ENCODE peak calls at places on chromosome 4, in ten cellular contexts. H is ovary; L is H9; S is dorsolateral prefrontal cortex; C is cardiac fibroblast; A is HL-60; Y is CD4-positive, alpha-beta T cell; M is progenitor cell of endocrine pancreas; K is MM.1S; D is HepG2. G is an unnamed sample.

GRCh38 chr4:10334506-10335028 is 122.7 kb downstream of the ZNF518B start:
- DNase-seq in C (peak), Y (no peak), D (no peak), A (no peak), L (no peak), K (no peak), H (no peak), M (no peak), S (no peak), G (no peak)

GRCh38 chr4:76504613-76505465 is 69.8 kb downstream of the SHROOM3 start:
- DNase-seq in L (no peak), K (peak), S (no peak), H (no peak), M (no peak), C (peak), D (peak), Y (no peak), A (no peak), G (no peak)

GRCh38 chr4:16233569-16234177 is 7.4 kb upstream of the TAPT1 start:
- DNase-seq in K (no peak), L (no peak), Y (no peak), A (no peak), S (no peak), D (no peak), M (no peak), H (no peak), C (no peak), G (no peak)

GRCh38 chr4:74768857-74769525 is 25.3 kb downstream of the BTC start:
- DNase-seq in C (peak), H (no peak), D (peak), A (no peak), M (no peak), S (no peak), L (no peak), Y (no peak), K (no peak), G (no peak)

GRCh38 chr4:129326810-129327209 is 230.9 kb downstream of the C4orf33 start:
- DNase-seq in L (no peak), H (no peak), D (no peak), S (no peak), A (no peak), M (no peak), C (no peak), K (no peak), Y (no peak), G (no peak)

GRCh38 chr4:51963871-51964513 is 56.2 kb downstream of the LRRC66 start:
- DNase-seq in Y (no peak), D (no peak), A (no peak), H (no peak), M (no peak), S (no peak), K (no peak), L (no peak), C (no peak), G (no peak)

GRCh38 chr4:153234923-153235322 is 30.7 kb downstream of the TRIM2 start:
- DNase-seq in A (no peak), C (peak), S (no peak), K (no peak), D (no peak), Y (no peak), H (no peak), L (no peak), M (no peak), G (no peak)

GRCh38 chr4:77003400-77003799 is 53.8 kb downstream of the SEPTIN11 start:
- DNase-seq in C (peak), A (no peak), D (no peak), M (no peak), S (no peak), L (no peak), Y (no peak), H (no peak), K (no peak), G (no peak)

GRCh38 chr4:100430441-100430840 is 87.4 kb downstream of the EMCN start:
- DNase-seq in K (no peak), M (no peak), A (no peak), H (no peak), L (no peak), S (no peak), D (no peak), Y (no peak), C (no peak), G (peak)

GRCh38 chr4:94665500-94666398 is 92.0 kb upstream of the BMPR1B start:
- DNase-seq in K (no peak), A (no peak), C (no peak), S (no peak), Y (no peak), M (no peak), H (no peak), D (no peak), L (no peak), G (no peak)

GRCh38 chr4:119628281-119629141 is at the start of gene PDE5A:
- DNase-seq in K (peak), Y (peak), H (peak), D (peak), S (peak), A (peak), M (peak), C (peak), L (peak), G (no peak)

GRCh38 chr4:121164291-121164690 is at the start of gene TNIP3:
- DNase-seq in Y (no peak), H (no peak), S (no peak), C (peak), D (no peak), A (no peak), L (no peak), M (no peak), K (no peak), G (no peak)

GRCh38 chr4:39319678-39320077 is 46.5 kb downstream of the RFC1 start:
- DNase-seq in S (no peak), K (no peak), H (no peak), Y (no peak), A (no peak), C (peak), D (peak), L (no peak), M (no peak), G (no peak)

GRCh38 chr4:130896920-130897319 is 1801.0 kb downstream of the C4orf33 start:
- DNase-seq in C (no peak), M (no peak), S (no peak), L (no peak), K (no peak), D (no peak), H (no peak), Y (no peak), A (no peak), G (no peak)

DNA sequence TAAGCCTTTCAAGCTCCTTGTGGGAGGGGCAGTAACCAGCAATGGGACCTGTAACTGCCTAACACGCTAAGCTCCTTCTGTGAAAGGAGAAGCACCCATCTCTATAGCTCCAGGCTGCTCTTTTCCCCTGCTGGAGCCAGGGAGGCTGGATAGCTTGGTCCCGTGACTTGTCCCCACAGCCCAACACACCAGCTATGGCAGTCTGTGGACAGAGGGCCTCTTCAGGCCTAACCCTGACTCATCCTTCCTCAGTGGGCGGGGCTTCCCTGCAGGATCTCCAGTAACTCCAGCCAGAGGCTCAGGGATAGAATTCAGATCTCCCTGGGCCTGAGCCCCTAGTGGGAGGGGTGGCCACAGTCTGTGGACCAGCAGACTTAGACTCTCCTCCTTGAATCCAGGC is 1290.1 kb downstream of the PCDH7 start:
- DNase-seq in S (no peak), K (no peak), C (no peak), L (peak), A (no peak), D (no peak), H (no peak), Y (no peak), M (no peak), G (no peak)
- TF ChIP-seq CTCF in S (no peak), K (no peak), C (no peak), L (no peak), A (no peak), D (no peak), H (no peak), Y (no peak), M (no peak), G (no peak)

GRCh38 chr4:8886625-8887406 is 15.2 kb upstream of the HMX1 start:
- DNase-seq in C (no peak), A (no peak), D (no peak), K (no peak), H (no peak), S (no peak), Y (no peak), L (no peak), M (no peak), G (no peak)
- TF ChIP-seq CTCF in C (peak), A (peak), D (peak), K (peak), H (no peak), S (no peak), Y (no peak), L (peak), M (peak), G (peak)

GRCh38 chr4:24988776-24989175 is 42.0 kb downstream of the LGI2 start:
- DNase-seq in C (peak), H (no peak), Y (no peak), D (peak), K (peak), S (no peak), L (peak), M (no peak), A (no peak), G (no peak)
- TF ChIP-seq CTCF in C (peak), H (no peak), Y (no peak), D (peak), K (peak), S (peak), L (peak), M (peak), A (peak), G (peak)

GRCh38 chr4:42050850-42051249 is 60.5 kb downstream of the SLC30A9 start:
- DNase-seq in S (no peak), D (no peak), H (no peak), K (no peak), M (no peak), C (no peak), A (no peak), L (no peak), Y (no peak), G (no peak)
- TF ChIP-seq CTCF in S (no peak), D (no peak), H (no peak), K (no peak), M (no peak), C (no peak), A (no peak), L (no peak), Y (no peak), G (no peak)

GRCh38 chr4:6343950-6344408 is 74.3 kb downstream of the WFS1 start:
- DNase-seq in K (peak), S (no peak), A (no peak), Y (no peak), H (no peak), L (peak), D (peak), M (no peak), C (peak), G (no peak)
- TF ChIP-seq CTCF in K (peak), S (no peak), A (no peak), Y (no peak), H (no peak), L (peak), D (peak), M (peak), C (no peak), G (no peak)

GRCh38 chr4:180028682-180029081 is 2214.5 kb upstream of the TENM3 start:
- DNase-seq in A (no peak), K (peak), Y (no peak), S (peak), C (peak), M (peak), H (no peak), D (peak), L (peak), G (peak)
- TF ChIP-seq CTCF in A (peak), K (peak), Y (no peak), S (peak), C (no peak), M (peak), H (no peak), D (peak), L (peak), G (peak)